ENCODE peak calls at places on chromosomes 12 and 14, in nine cellular contexts. C, V, Y, S, U, W, Q, A and K are unnamed samples.

GRCh38 chr12:89685363-89685972 is 23.2 kb downstream of the ATP2B1 start:
- DNase-seq in V (no peak), A (no peak), Q (no peak), Y (no peak), S (no peak), C (no peak), W (no peak), U (no peak), K (no peak)

GRCh38 chr14:23299558-23299957 is 3.1 kb downstream of the PPP1R3E start:
- DNase-seq in S (no peak), U (no peak), W (peak; percentile 52), C (peak; percentile 60), V (no peak), Y (peak; percentile 81), Q (peak; percentile 39), A (peak; percentile 54), K (peak; percentile 84)

GRCh38 chr12:95646781-95647184 is 95.5 kb upstream of the USP44 start:
- DNase-seq in S (no peak), Q (peak; percentile 79), V (no peak), U (no peak), C (no peak), Y (peak; percentile 79), A (peak; percentile 83), W (no peak), K (peak; percentile 88)

GRCh38 chr12:20212658-20213387 is 155.5 kb upstream of the PDE3A start:
- DNase-seq in S (peak; percentile 91), C (no peak), W (no peak), Q (peak; percentile 99), U (peak; percentile 61), V (peak; percentile 84), A (peak; percentile 99), Y (peak; percentile 99), K (peak; percentile 100)

GRCh38 chr14:72389200-72389599 is 457.0 kb downstream of the RGS6 start:
- DNase-seq in U (no peak), A (no peak), W (no peak), S (no peak), C (no peak), Q (no peak), Y (no peak), V (no peak), K (no peak)

GRCh38 chr12:66107451-66107915 is 23.1 kb downstream of the LLPH start:
- DNase-seq in W (peak; percentile 82), V (peak; percentile 21), Q (peak; percentile 80), Y (peak; percentile 96), S (peak; percentile 64), U (peak; percentile 58), C (peak; percentile 91), A (peak; percentile 84), K (peak; percentile 98)

GRCh38 chr12:131066886-131067490 is 113.3 kb downstream of the ADGRD1 start:
- DNase-seq in Y (no peak), C (no peak), S (peak; percentile 18), V (peak; percentile 40), W (no peak), Q (no peak), U (no peak), A (no peak), K (no peak)

GRCh38 chr12:58416211-58416610 is 474.8 kb downstream of the ATP23 start:
- DNase-seq in W (no peak), Y (peak; percentile 83), Q (peak; percentile 76), U (no peak), A (peak; percentile 83), C (no peak), S (no peak), V (no peak), K (peak; percentile 88)

GRCh38 chr14:100222219-100223093 is 16.5 kb upstream of the YY1 start:
- DNase-seq in Y (no peak), V (no peak), Q (no peak), W (no peak), A (no peak), C (peak; percentile 36), S (no peak), U (no peak), K (no peak)

GRCh38 chr14:77872152-77872551 is 72.2 kb downstream of the ADCK1 start:
- DNase-seq in C (no peak), Y (no peak), U (no peak), A (no peak), W (no peak), S (no peak), V (no peak), Q (no peak), K (no peak)

GRCh38 chr12:96233941-96234461 is 39.8 kb downstream of the ELK3 start:
- DNase-seq in Y (peak; percentile 100), S (peak; percentile 96), U (peak; percentile 53), Q (peak; percentile 97), A (peak; percentile 97), V (peak; percentile 99), C (no peak), W (no peak), K (peak; percentile 98)

DNA sequence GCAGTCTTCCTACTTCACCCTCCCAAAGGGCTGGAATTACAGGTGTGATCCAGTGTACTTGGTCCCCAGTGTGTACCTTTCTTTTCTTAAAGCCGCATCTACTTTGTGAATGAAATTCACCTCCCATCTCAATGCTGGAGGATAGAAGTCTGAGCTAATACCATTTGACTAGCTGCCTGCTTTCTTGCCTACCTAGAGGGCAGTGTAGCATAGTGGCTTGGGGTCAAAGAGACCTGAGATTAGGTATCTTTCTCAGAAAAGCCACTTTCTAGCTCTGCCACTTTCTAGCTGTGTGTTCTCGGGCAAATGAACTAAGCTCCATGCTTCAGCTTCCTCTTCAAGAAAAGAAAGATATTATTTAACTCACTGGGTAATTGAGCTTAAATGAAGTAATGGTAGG is 16.9 kb downstream of the SMOC1 start:
- DNase-seq in C (no peak), S (no peak), A (no peak), Y (no peak), V (no peak), U (no peak), Q (no peak), W (no peak), K (no peak)
- H3K4me3 ChIP-seq in C (no peak overlapping the region), S (no peak overlapping the region), A (no peak overlapping the region), Y (no peak overlapping the region), V (no peak overlapping the region), U (no peak overlapping the region), Q (no peak overlapping the region), W (no peak overlapping the region), K (no peak overlapping the region)

GRCh38 chr14:79856357-79856756 is 354.9 kb downstream of the DIO2 start:
- DNase-seq in Q (peak; percentile 45), S (no peak), C (no peak), Y (peak; percentile 61), W (no peak), V (no peak), U (no peak), A (peak; percentile 58), K (peak; percentile 25)

GRCh38 chr14:79855789-79856188 is 355.5 kb downstream of the DIO2 start:
- DNase-seq in Y (peak; percentile 28), S (no peak), C (no peak), A (no peak), Q (no peak), U (no peak), V (no peak), W (no peak), K (no peak)

GRCh38 chr14:79862045-79862444 is 349.3 kb downstream of the DIO2 start:
- DNase-seq in Y (no peak), A (no peak), C (no peak), S (no peak), Q (no peak), W (no peak), V (no peak), U (no peak), K (no peak)

DNA sequence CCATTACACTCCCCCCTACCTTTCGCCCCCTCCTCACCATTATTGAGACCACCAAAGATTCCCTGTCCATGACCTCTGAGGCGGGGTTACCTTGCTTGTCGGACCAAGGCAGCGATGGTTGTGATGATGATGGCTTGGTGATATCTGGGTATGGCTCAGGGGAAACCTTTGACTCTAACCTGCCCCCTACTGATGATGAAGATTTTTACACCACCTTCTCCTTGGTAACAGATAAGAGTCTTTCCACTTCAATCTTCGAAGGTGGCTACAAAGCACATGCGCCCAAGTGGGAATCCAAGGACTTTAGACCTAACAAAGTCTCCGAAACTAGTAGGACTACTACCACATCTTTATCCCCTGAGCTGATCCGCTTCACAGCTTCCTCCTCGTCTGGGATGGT is 350.2 kb downstream of the DIO2 start:
- DNase-seq in U (no peak), V (no peak), Q (no peak), W (no peak), A (no peak), Y (no peak), S (no peak), C (no peak), K (no peak)
- TF ChIP-seq CTCF in U (peak; percentile 22), V (no peak), Q (no peak), W (peak; percentile 27), A (no peak), Y (no peak), S (no peak), C (no peak), K (no peak)

GRCh38 chr14:61811882-61812346 is 49.7 kb downstream of the SNAPC1 start:
- DNase-seq in U (no peak), S (no peak), W (no peak), A (no peak), Q (no peak), V (no peak), Y (no peak), C (no peak), K (no peak)
- H3K4me3 ChIP-seq in U (peak overlapping the region; percentile 53), S (no peak overlapping the region), W (no peak overlapping the region), A (peak overlapping the region; percentile 40), Q (peak overlapping the region; percentile 33), V (no peak overlapping the region), Y (peak overlapping the region; percentile 25), C (no peak overlapping the region), K (no peak overlapping the region)

GRCh38 chr14:90383731-90384542 is 12.9 kb upstream of the CALM1 start:
- DNase-seq in V (peak; percentile 66), A (peak; percentile 53), Q (peak; percentile 44), W (peak; percentile 33), Y (peak; percentile 70), S (peak; percentile 61), U (peak; percentile 60), C (peak; percentile 84), K (peak; percentile 60)

GRCh38 chr14:90381999-90382451 is 14.8 kb upstream of the CALM1 start:
- DNase-seq in U (peak; percentile 26), A (no peak), V (peak; percentile 41), Y (peak; percentile 26), Q (no peak), C (peak; percentile 32), S (peak; percentile 35), W (peak; percentile 24), K (no peak)

GRCh38 chr14:90383126-90383730 is 13.6 kb upstream of the CALM1 start:
- DNase-seq in U (peak; percentile 95), W (peak; percentile 99), C (peak; percentile 100), A (peak; percentile 100), Q (peak; percentile 99), Y (peak; percentile 100), S (peak; percentile 100), V (peak; percentile 100), K (peak; percentile 100)

GRCh38 chr14:90381011-90381790 is 15.6 kb upstream of the CALM1 start:
- DNase-seq in Q (no peak), U (no peak), A (peak; percentile 31), S (peak; percentile 49), V (peak; percentile 59), W (peak; percentile 47), Y (peak; percentile 46), C (no peak), K (peak; percentile 35)

DNA sequence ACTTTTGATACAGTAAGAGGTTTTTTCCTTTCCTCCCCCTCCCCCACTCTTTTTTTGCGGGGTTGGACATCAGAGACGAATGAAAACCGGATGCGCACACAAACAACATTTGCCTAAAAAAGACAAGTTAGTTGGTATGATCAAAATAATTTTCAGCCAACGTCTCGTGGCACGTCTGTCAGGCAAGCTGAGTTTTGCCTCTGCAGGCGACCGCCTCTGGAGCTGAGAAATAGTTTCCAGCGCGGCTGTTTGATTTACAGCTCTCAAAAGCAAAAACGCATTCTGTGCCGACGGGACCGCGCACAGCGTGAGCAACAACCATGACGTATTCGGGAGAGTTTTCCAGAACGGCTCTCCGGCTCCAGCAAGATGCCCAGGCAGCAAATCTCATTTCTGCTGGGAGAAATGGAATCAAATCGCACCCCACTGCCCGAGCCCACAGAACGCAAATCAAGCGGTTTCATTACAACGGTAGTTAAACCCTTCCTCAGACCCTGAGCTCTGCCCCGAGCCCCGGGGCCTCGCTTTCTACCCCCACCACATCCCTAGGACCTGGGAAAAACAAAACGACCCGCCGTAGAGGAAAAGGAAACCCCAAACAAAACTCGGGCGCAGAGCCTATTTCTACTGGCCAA is 14.2 kb upstream of the CALM1 start:
- DNase-seq in S (peak; percentile 74), W (peak; percentile 54), Y (peak; percentile 86), V (peak; percentile 82), C (peak; percentile 68), Q (peak; percentile 71), U (peak; percentile 24), A (peak; percentile 78), K (peak; percentile 82)
- TF ChIP-seq CTCF in S (no peak), W (no peak), Y (no peak), V (no peak), C (no peak), Q (no peak), U (no peak), A (no peak), K (no peak)